ENCODE peak calls at places on chromosomes 4 and X, in nine cellular contexts. One of them, this sample, is unnamed.

GRCh38 chr4:76177709-76178108 is 29.5 kb upstream of the NUP54 start:
- DNase-seq in brain microvascular endothelial cell: no peak
- DNase-seq in astrocyte of the spinal cord: no peak
- DNase-seq in AG10803: no peak
- DNase-seq in IMR-90: no peak
- DNase-seq in H7: no peak
- DNase-seq in kidney epithelial cell: no peak
- DNase-seq in A549: no peak
- DNase-seq in mucosa of descending colon: no peak
- DNase-seq in this sample: no peak

GRCh38 chr4:95504488-95504887 is 44.3 kb downstream of the UNC5C start:
- DNase-seq in H7: no peak
- DNase-seq in IMR-90: no peak
- DNase-seq in kidney epithelial cell: no peak
- DNase-seq in A549: no peak
- DNase-seq in AG10803: no peak
- DNase-seq in astrocyte of the spinal cord: no peak
- DNase-seq in brain microvascular endothelial cell: no peak
- DNase-seq in mucosa of descending colon: no peak
- DNase-seq in this sample: no peak

GRCh38 chr4:15912961-15913630 is 25.4 kb downstream of the FGFBP1 start:
- DNase-seq in H7: no peak
- DNase-seq in kidney epithelial cell: peak; percentile 73
- DNase-seq in mucosa of descending colon: no peak
- DNase-seq in AG10803: no peak
- DNase-seq in A549: no peak
- DNase-seq in brain microvascular endothelial cell: peak; percentile 61
- DNase-seq in IMR-90: peak; percentile 33
- DNase-seq in astrocyte of the spinal cord: no peak
- DNase-seq in this sample: no peak

GRCh38 chr4:128228778-128229457 is 58.7 kb downstream of the PGRMC2 start:
- DNase-seq in mucosa of descending colon: no peak
- DNase-seq in astrocyte of the spinal cord: peak; percentile 59
- DNase-seq in H7: no peak
- DNase-seq in brain microvascular endothelial cell: no peak
- DNase-seq in A549: no peak
- DNase-seq in IMR-90: peak; percentile 62
- DNase-seq in kidney epithelial cell: no peak
- DNase-seq in AG10803: peak; percentile 52
- DNase-seq in this sample: no peak

GRCh38 chrX:130109429-130110378 is 593 bp downstream of the ELF4 start:
- DNase-seq in mucosa of descending colon: peak; percentile 63
- DNase-seq in kidney epithelial cell: no peak
- DNase-seq in H7: peak; percentile 85
- DNase-seq in astrocyte of the spinal cord: no peak
- DNase-seq in AG10803: peak; percentile 25
- DNase-seq in A549: no peak
- DNase-seq in IMR-90: peak; percentile 27
- DNase-seq in brain microvascular endothelial cell: no peak
- DNase-seq in this sample: no peak

GRCh38 chr4:155107059-155107458 is 101.4 kb upstream of the NPY2R start:
- DNase-seq in H7: no peak
- DNase-seq in kidney epithelial cell: no peak
- DNase-seq in mucosa of descending colon: no peak
- DNase-seq in IMR-90: no peak
- DNase-seq in astrocyte of the spinal cord: no peak
- DNase-seq in A549: no peak
- DNase-seq in AG10803: no peak
- DNase-seq in brain microvascular endothelial cell: no peak
- DNase-seq in this sample: no peak

GRCh38 chr4:128604204-128604603 is 205.3 kb upstream of the JADE1 start:
- DNase-seq in mucosa of descending colon: no peak
- DNase-seq in IMR-90: no peak
- DNase-seq in A549: no peak
- DNase-seq in astrocyte of the spinal cord: no peak
- DNase-seq in kidney epithelial cell: no peak
- DNase-seq in brain microvascular endothelial cell: no peak
- DNase-seq in H7: no peak
- DNase-seq in AG10803: no peak
- DNase-seq in this sample: no peak

GRCh38 chr4:158302076-158302866 is 92.0 kb downstream of the TMEM144 start:
- DNase-seq in brain microvascular endothelial cell: peak; percentile 22
- DNase-seq in IMR-90: peak; percentile 80
- DNase-seq in mucosa of descending colon: no peak
- DNase-seq in astrocyte of the spinal cord: peak; percentile 60
- DNase-seq in kidney epithelial cell: no peak
- DNase-seq in A549: no peak
- DNase-seq in H7: no peak
- DNase-seq in AG10803: peak; percentile 91
- DNase-seq in this sample: no peak

GRCh38 chrX:72430405-72430968 is 124.8 kb upstream of the CITED1 start:
- DNase-seq in kidney epithelial cell: no peak
- DNase-seq in A549: no peak
- DNase-seq in IMR-90: no peak
- DNase-seq in AG10803: no peak
- DNase-seq in mucosa of descending colon: no peak
- DNase-seq in astrocyte of the spinal cord: no peak
- DNase-seq in H7: no peak
- DNase-seq in brain microvascular endothelial cell: no peak
- DNase-seq in this sample: no peak

GRCh38 chr4:30620711-30621110 is 99.5 kb upstream of the PCDH7 start:
- DNase-seq in H7: no peak
- DNase-seq in brain microvascular endothelial cell: no peak
- DNase-seq in kidney epithelial cell: no peak
- DNase-seq in AG10803: no peak
- DNase-seq in astrocyte of the spinal cord: no peak
- DNase-seq in A549: no peak
- DNase-seq in mucosa of descending colon: no peak
- DNase-seq in IMR-90: no peak
- DNase-seq in this sample: no peak

GRCh38 chrX:11558972-11559371 is 106.7 kb downstream of the ARHGAP6 start:
- DNase-seq in kidney epithelial cell: no peak
- DNase-seq in astrocyte of the spinal cord: no peak
- DNase-seq in H7: peak; percentile 40
- DNase-seq in A549: peak; percentile 8
- DNase-seq in IMR-90: no peak
- DNase-seq in AG10803: no peak
- DNase-seq in mucosa of descending colon: no peak
- DNase-seq in brain microvascular endothelial cell: no peak
- DNase-seq in this sample: peak; percentile 10

GRCh38 chr4:177403746-177404145 is 38.5 kb downstream of the AGA start:
- DNase-seq in H7: no peak
- DNase-seq in mucosa of descending colon: no peak
- DNase-seq in kidney epithelial cell: no peak
- DNase-seq in AG10803: no peak
- DNase-seq in A549: no peak
- DNase-seq in IMR-90: no peak
- DNase-seq in astrocyte of the spinal cord: no peak
- DNase-seq in brain microvascular endothelial cell: no peak
- DNase-seq in this sample: no peak

GRCh38 chr4:173415885-173416658 is 17.2 kb upstream of the SCRG1 start:
- DNase-seq in A549: no peak
- DNase-seq in brain microvascular endothelial cell: no peak
- DNase-seq in H7: no peak
- DNase-seq in IMR-90: no peak
- DNase-seq in kidney epithelial cell: no peak
- DNase-seq in AG10803: no peak
- DNase-seq in mucosa of descending colon: peak; percentile 64
- DNase-seq in astrocyte of the spinal cord: no peak
- DNase-seq in this sample: no peak

GRCh38 chr4:8841678-8842268 is 29.9 kb downstream of the HMX1 start:
- DNase-seq in H7: no peak
- DNase-seq in astrocyte of the spinal cord: no peak
- DNase-seq in kidney epithelial cell: no peak
- DNase-seq in brain microvascular endothelial cell: no peak
- DNase-seq in IMR-90: no peak
- DNase-seq in mucosa of descending colon: no peak
- DNase-seq in AG10803: no peak
- DNase-seq in A549: no peak
- DNase-seq in this sample: no peak

GRCh38 chr4:88792268-88792781 is 94.7 kb upstream of the NAP1L5 start:
- DNase-seq in AG10803: peak; percentile 84
- DNase-seq in mucosa of descending colon: no peak
- DNase-seq in astrocyte of the spinal cord: peak; percentile 79
- DNase-seq in IMR-90: peak; percentile 86
- DNase-seq in kidney epithelial cell: peak; percentile 85
- DNase-seq in brain microvascular endothelial cell: peak; percentile 79
- DNase-seq in H7: no peak
- DNase-seq in A549: peak; percentile 5
- DNase-seq in this sample: no peak

GRCh38 chr4:47071863-47072441 is 40.6 kb downstream of the GABRB1 start:
- DNase-seq in A549: no peak
- DNase-seq in H7: no peak
- DNase-seq in AG10803: no peak
- DNase-seq in IMR-90: peak; percentile 86
- DNase-seq in kidney epithelial cell: no peak
- DNase-seq in brain microvascular endothelial cell: no peak
- DNase-seq in mucosa of descending colon: no peak
- DNase-seq in astrocyte of the spinal cord: peak; percentile 84
- DNase-seq in this sample: no peak

GRCh38 chr4:29852537-29852936 is 867.6 kb upstream of the PCDH7 start:
- DNase-seq in mucosa of descending colon: no peak
- DNase-seq in brain microvascular endothelial cell: no peak
- DNase-seq in A549: no peak
- DNase-seq in H7: no peak
- DNase-seq in kidney epithelial cell: no peak
- DNase-seq in AG10803: no peak
- DNase-seq in IMR-90: no peak
- DNase-seq in astrocyte of the spinal cord: no peak
- DNase-seq in this sample: no peak

GRCh38 chrX:68936608-68937007 is 107.8 kb downstream of the EFNB1 start:
- DNase-seq in astrocyte of the spinal cord: peak; percentile 78
- DNase-seq in kidney epithelial cell: peak; percentile 73
- DNase-seq in AG10803: peak; percentile 88
- DNase-seq in mucosa of descending colon: no peak
- DNase-seq in H7: no peak
- DNase-seq in IMR-90: peak; percentile 92
- DNase-seq in A549: no peak
- DNase-seq in brain microvascular endothelial cell: peak; percentile 86
- DNase-seq in this sample: no peak

GRCh38 chr4:44725166-44725565 is 1.2 kb downstream of the GNPDA2 start:
- DNase-seq in kidney epithelial cell: no peak
- DNase-seq in A549: no peak
- DNase-seq in mucosa of descending colon: no peak
- DNase-seq in H7: no peak
- DNase-seq in AG10803: peak; percentile 15
- DNase-seq in brain microvascular endothelial cell: no peak
- DNase-seq in IMR-90: peak; percentile 5
- DNase-seq in astrocyte of the spinal cord: peak; percentile 8
- DNase-seq in this sample: no peak
- H3K4me3 ChIP-seq in kidney epithelial cell: peak overlapping the region; percentile 56
- H3K4me3 ChIP-seq in A549: peak overlapping the region; percentile 79
- H3K4me3 ChIP-seq in mucosa of descending colon: no peak overlapping the region
- H3K4me3 ChIP-seq in H7: peak overlapping the region; percentile 82
- H3K4me3 ChIP-seq in AG10803: peak overlapping the region; percentile 83
- H3K4me3 ChIP-seq in brain microvascular endothelial cell: peak overlapping the region; percentile 89
- H3K4me3 ChIP-seq in IMR-90: peak overlapping the region; percentile 95
- H3K4me3 ChIP-seq in astrocyte of the spinal cord: peak overlapping the region; percentile 84
- H3K4me3 ChIP-seq in this sample: no peak overlapping the region

GRCh38 chrX:48683411-48683982 is at the start of gene WAS:
- DNase-seq in astrocyte of the spinal cord: no peak
- DNase-seq in AG10803: no peak
- DNase-seq in brain microvascular endothelial cell: no peak
- DNase-seq in H7: peak; percentile 17
- DNase-seq in mucosa of descending colon: no peak
- DNase-seq in kidney epithelial cell: no peak
- DNase-seq in IMR-90: no peak
- DNase-seq in A549: no peak
- DNase-seq in this sample: peak; percentile 37
- H3K4me3 ChIP-seq in astrocyte of the spinal cord: no peak within 1 kb of the TSS
- H3K4me3 ChIP-seq in AG10803: no peak within 1 kb of the TSS
- H3K4me3 ChIP-seq in brain microvascular endothelial cell: no peak within 1 kb of the TSS
- H3K4me3 ChIP-seq in H7: no peak within 1 kb of the TSS
- H3K4me3 ChIP-seq in mucosa of descending colon: no peak within 1 kb of the TSS
- H3K4me3 ChIP-seq in kidney epithelial cell: no peak within 1 kb of the TSS
- H3K4me3 ChIP-seq in IMR-90: no peak within 1 kb of the TSS
- H3K4me3 ChIP-seq in A549: no peak within 1 kb of the TSS
- H3K4me3 ChIP-seq in this sample: peak within 1 kb of the TSS; percentile 53

DNA sequence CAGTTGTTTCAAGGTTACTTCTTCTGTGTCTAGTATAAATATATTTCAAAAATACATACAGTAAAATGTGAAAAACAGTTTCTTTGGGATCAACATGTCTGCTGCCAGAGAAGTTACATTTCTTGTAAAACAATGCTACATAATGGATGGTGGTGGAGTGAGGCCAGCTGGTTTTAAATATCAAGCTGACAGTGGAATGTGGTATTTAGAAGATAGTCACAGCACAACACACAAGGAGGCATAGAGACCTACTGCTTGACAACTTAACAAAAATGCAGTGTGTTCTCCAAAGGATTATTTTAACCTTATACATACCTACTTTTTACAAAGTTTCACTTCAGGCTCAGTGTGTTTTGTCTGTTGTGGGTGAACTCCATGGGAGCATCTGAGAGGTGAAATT is 199.7 kb upstream of the DIPK2B start:
- DNase-seq in brain microvascular endothelial cell: peak; percentile 7
- DNase-seq in astrocyte of the spinal cord: peak; percentile 73
- DNase-seq in IMR-90: peak; percentile 40
- DNase-seq in mucosa of descending colon: no peak
- DNase-seq in kidney epithelial cell: no peak
- DNase-seq in A549: no peak
- DNase-seq in AG10803: peak; percentile 83
- DNase-seq in H7: no peak
- DNase-seq in this sample: no peak
- H3K4me3 ChIP-seq in brain microvascular endothelial cell: no peak overlapping the region
- H3K4me3 ChIP-seq in astrocyte of the spinal cord: no peak overlapping the region
- H3K4me3 ChIP-seq in IMR-90: no peak overlapping the region
- H3K4me3 ChIP-seq in mucosa of descending colon: no peak overlapping the region
- H3K4me3 ChIP-seq in kidney epithelial cell: no peak overlapping the region
- H3K4me3 ChIP-seq in A549: no peak overlapping the region
- H3K4me3 ChIP-seq in AG10803: no peak overlapping the region
- H3K4me3 ChIP-seq in H7: no peak overlapping the region
- H3K4me3 ChIP-seq in this sample: no peak overlapping the region

GRCh38 chr4:81032174-81032551 is 1.7 kb downstream of the BMP3 start:
- DNase-seq in AG10803: no peak
- DNase-seq in kidney epithelial cell: no peak
- DNase-seq in mucosa of descending colon: no peak
- DNase-seq in brain microvascular endothelial cell: no peak
- DNase-seq in H7: peak; percentile 30
- DNase-seq in A549: no peak
- DNase-seq in astrocyte of the spinal cord: no peak
- DNase-seq in IMR-90: no peak
- DNase-seq in this sample: no peak

GRCh38 chr4:81030617-81031388 is at the start of gene BMP3:
- DNase-seq in kidney epithelial cell: no peak
- DNase-seq in H7: peak; percentile 66
- DNase-seq in AG10803: peak; percentile 26
- DNase-seq in A549: no peak
- DNase-seq in astrocyte of the spinal cord: peak; percentile 42
- DNase-seq in brain microvascular endothelial cell: no peak
- DNase-seq in IMR-90: peak; percentile 18
- DNase-seq in mucosa of descending colon: peak; percentile 57
- DNase-seq in this sample: peak; percentile 82

GRCh38 chr4:81030061-81030616 is 369 bp upstream of the BMP3 start:
- DNase-seq in AG10803: no peak
- DNase-seq in IMR-90: no peak
- DNase-seq in A549: no peak
- DNase-seq in brain microvascular endothelial cell: no peak
- DNase-seq in H7: peak; percentile 77
- DNase-seq in mucosa of descending colon: no peak
- DNase-seq in kidney epithelial cell: no peak
- DNase-seq in astrocyte of the spinal cord: no peak
- DNase-seq in this sample: no peak

GRCh38 chr4:81032805-81033684 is 2.5 kb downstream of the BMP3 start:
- DNase-seq in brain microvascular endothelial cell: no peak
- DNase-seq in H7: peak; percentile 4
- DNase-seq in A549: no peak
- DNase-seq in AG10803: no peak
- DNase-seq in mucosa of descending colon: no peak
- DNase-seq in kidney epithelial cell: no peak
- DNase-seq in astrocyte of the spinal cord: no peak
- DNase-seq in IMR-90: peak; percentile 16
- DNase-seq in this sample: peak; percentile 45

GRCh38 chr4:81031389-81032173 is 1.1 kb downstream of the BMP3 start:
- DNase-seq in kidney epithelial cell: no peak
- DNase-seq in AG10803: no peak
- DNase-seq in mucosa of descending colon: peak; percentile 56
- DNase-seq in astrocyte of the spinal cord: no peak
- DNase-seq in H7: peak; percentile 68
- DNase-seq in IMR-90: no peak
- DNase-seq in brain microvascular endothelial cell: no peak
- DNase-seq in A549: no peak
- DNase-seq in this sample: peak; percentile 37
- H3K4me3 ChIP-seq in kidney epithelial cell: peak overlapping the region; percentile 40
- H3K4me3 ChIP-seq in AG10803: peak overlapping the region; percentile 35
- H3K4me3 ChIP-seq in mucosa of descending colon: peak overlapping the region; percentile 25
- H3K4me3 ChIP-seq in astrocyte of the spinal cord: peak overlapping the region; percentile 40
- H3K4me3 ChIP-seq in H7: peak overlapping the region; percentile 51
- H3K4me3 ChIP-seq in IMR-90: peak overlapping the region; percentile 38
- H3K4me3 ChIP-seq in brain microvascular endothelial cell: peak overlapping the region; percentile 41
- H3K4me3 ChIP-seq in A549: no peak overlapping the region
- H3K4me3 ChIP-seq in this sample: peak overlapping the region; percentile 34